ENCODE peak calls at places on chromosomes 6 and 20, in seven cellular contexts. I, J, Y, K, P, R and A are unnamed samples.

GRCh38 chr6:77341058-77341986 is 122.0 kb downstream of the HTR1B start:
- DNase-seq in I (no peak), J (no peak), Y (no peak), K (no peak), P (peak), R (no peak), A (no peak)

GRCh38 chr6:42978487-42978792 is 541 bp downstream of the PEX6 start:
- DNase-seq in I (no peak), J (no peak), Y (peak), K (no peak), P (no peak), R (no peak), A (no peak)

GRCh38 chr20:43537921-43538854 is 20.6 kb upstream of the SGK2 start:
- DNase-seq in I (peak), J (peak), Y (peak), K (peak), P (peak), R (peak), A (peak)

GRCh38 chr6:128209771-128210170 is 308.9 kb upstream of the THEMIS start:
- DNase-seq in I (peak), J (peak), Y (no peak), K (no peak), P (peak), R (no peak), A (no peak)

GRCh38 chr20:44288252-44288651 is 22.8 kb downstream of the FITM2 start:
- DNase-seq in I (peak), J (no peak), Y (no peak), K (no peak), P (no peak), R (no peak), A (no peak)

GRCh38 chr6:30067460-30068139 is 602 bp downstream of the PPP1R11 start:
- DNase-seq in I (no peak), J (no peak), Y (no peak), K (no peak), P (peak), R (no peak), A (no peak)

GRCh38 chr20:17504898-17505663 is 26.1 kb downstream of the BFSP1 start:
- DNase-seq in I (peak), J (peak), Y (peak), K (peak), P (peak), R (peak), A (peak)

GRCh38 chr20:15938847-15939246 is 634.4 kb downstream of the KIF16B start:
- DNase-seq in I (no peak), J (no peak), Y (no peak), K (no peak), P (no peak), R (no peak), A (no peak)

GRCh38 chr6:110814488-110815259 is 595 bp downstream of the CDK19 start:
- DNase-seq in I (no peak), J (peak), Y (peak), K (no peak), P (peak), R (peak), A (no peak)

GRCh38 chr20:52624270-52624669 is 347.9 kb upstream of the TSHZ2 start:
- DNase-seq in I (no peak), J (no peak), Y (no peak), K (no peak), P (no peak), R (no peak), A (no peak)

GRCh38 chr20:37596890-37597539 is 69.3 kb upstream of the BLCAP start:
- DNase-seq in I (no peak), J (no peak), Y (no peak), K (no peak), P (no peak), R (no peak), A (no peak)

GRCh38 chr6:129115491-129115890 is 232.6 kb downstream of the LAMA2 start:
- DNase-seq in I (no peak), J (no peak), Y (no peak), K (no peak), P (no peak), R (no peak), A (no peak)

GRCh38 chr6:121748850-121749249 is 313.4 kb downstream of the GJA1 start:
- DNase-seq in I (no peak), J (no peak), Y (no peak), K (no peak), P (no peak), R (no peak), A (no peak)

GRCh38 chr6:27617700-27618689 is 145.1 kb upstream of the ZNF184 start:
- DNase-seq in I (no peak), J (peak), Y (no peak), K (no peak), P (peak), R (no peak), A (no peak)

GRCh38 chr6:118663993-118664985 is 12.9 kb upstream of the CEP85L start:
- DNase-seq in I (no peak), J (no peak), Y (no peak), K (no peak), P (no peak), R (no peak), A (no peak)

GRCh38 chr6:169689247-169689646 is 12.6 kb downstream of the WDR27 start:
- DNase-seq in I (no peak), J (peak), Y (no peak), K (peak), P (no peak), R (no peak), A (no peak)

GRCh38 chr20:5863040-5863811 is 87.1 kb downstream of the TRMT6 start:
- DNase-seq in I (no peak), J (peak), Y (no peak), K (no peak), P (no peak), R (no peak), A (no peak)

GRCh38 chr6:1387632-1388031 is 1.7 kb upstream of the FOXF2 start:
- DNase-seq in I (no peak), J (no peak), Y (no peak), K (no peak), P (no peak), R (no peak), A (no peak)

GRCh38 chr20:4869290-4870193 is 131.8 kb downstream of the SLC23A2 start:
- DNase-seq in I (no peak), J (peak), Y (no peak), K (no peak), P (no peak), R (no peak), A (no peak)

GRCh38 chr6:33800248-33800647 is 3.6 kb downstream of the MLN start:
- DNase-seq in I (no peak), J (no peak), Y (no peak), K (no peak), P (no peak), R (no peak), A (no peak)
- TF ChIP-seq CTCF in I (no peak), J (no peak), Y (no peak), K (no peak), P (no peak), R (no peak), A (no peak)

GRCh38 chr6:158354509-158354877 is 42.2 kb downstream of the TULP4 start:
- DNase-seq in I (no peak), J (no peak), Y (no peak), K (no peak), P (no peak), R (no peak), A (no peak)

GRCh38 chr6:158357570-158358216 is 45.4 kb downstream of the TULP4 start:
- DNase-seq in I (no peak), J (no peak), Y (no peak), K (no peak), P (no peak), R (no peak), A (no peak)

GRCh38 chr6:158358450-158359077 is 46.3 kb downstream of the TULP4 start:
- DNase-seq in I (no peak), J (no peak), Y (no peak), K (no peak), P (no peak), R (no peak), A (no peak)

GRCh38 chr6:158353851-158354508 is 41.7 kb downstream of the TULP4 start:
- DNase-seq in I (no peak), J (peak), Y (no peak), K (no peak), P (no peak), R (no peak), A (no peak)

GRCh38 chr6:158356586-158357546 is 44.6 kb downstream of the TULP4 start:
- DNase-seq in I (no peak), J (no peak), Y (no peak), K (no peak), P (no peak), R (no peak), A (no peak)
- TF ChIP-seq CTCF in I (no peak), J (no peak), Y (no peak), K (no peak), P (no peak), R (no peak), A (no peak)

DNA sequence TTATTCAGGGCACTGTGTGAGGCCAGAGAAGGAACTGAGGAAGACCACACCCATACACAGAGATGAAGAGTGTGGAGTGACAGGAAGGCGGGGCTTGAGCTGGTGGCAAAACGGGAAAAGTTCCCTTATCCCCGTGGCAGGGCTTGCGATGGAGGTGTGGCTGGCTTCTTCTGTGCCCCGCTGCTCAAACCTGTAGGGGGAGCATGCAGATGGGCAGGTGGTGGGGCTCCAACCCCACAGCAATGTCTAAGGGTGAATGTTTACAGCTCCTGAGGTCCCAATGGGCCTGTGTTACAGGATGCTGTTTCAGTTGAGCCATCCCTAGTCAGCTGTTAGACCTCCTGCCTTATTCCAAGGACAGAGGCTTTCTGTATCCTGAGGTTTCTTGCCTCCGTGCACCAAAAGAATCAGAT is 105.9 kb downstream of the LY86 start:
- DNase-seq in I (no peak), J (no peak), Y (no peak), K (no peak), P (no peak), R (no peak), A (no peak)
- TF ChIP-seq CTCF in I (no peak), J (no peak), Y (no peak), K (no peak), P (no peak), R (no peak), A (no peak)

GRCh38 chr6:96721227-96721626 is 116.0 kb downstream of the GPR63 start:
- DNase-seq in I (no peak), J (no peak), Y (no peak), K (no peak), P (no peak), R (no peak), A (no peak)

DNA sequence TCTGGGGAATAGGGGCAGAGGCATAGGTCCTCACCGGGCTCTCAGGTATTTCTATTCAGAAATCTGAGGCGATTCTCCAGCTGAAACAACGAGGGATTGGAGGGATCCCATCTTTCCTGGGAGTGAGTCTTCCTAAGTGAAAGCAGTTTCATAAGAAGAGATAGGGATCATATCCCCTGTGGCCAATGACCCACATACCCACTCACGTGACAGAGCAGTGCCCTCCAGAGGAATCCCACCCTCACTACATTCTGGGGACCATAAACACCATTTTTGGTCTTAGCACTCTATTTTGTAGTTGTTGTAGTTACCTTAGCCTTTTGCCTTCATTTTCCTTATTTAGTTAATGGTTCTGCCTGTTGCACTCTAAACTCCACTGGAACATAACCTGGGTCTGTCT is 121.1 kb downstream of the GPR63 start:
- DNase-seq in I (no peak), J (no peak), Y (no peak), K (no peak), P (no peak), R (no peak), A (no peak)
- TF ChIP-seq CTCF in I (no peak), J (no peak), Y (no peak), K (no peak), P (no peak), R (no peak), A (no peak)

GRCh38 chr6:79672631-79673065 is 41.5 kb downstream of the SH3BGRL2 start:
- DNase-seq in I (peak), J (peak), Y (no peak), K (no peak), P (no peak), R (no peak), A (no peak)
- TF ChIP-seq CTCF in I (peak), J (peak), Y (peak), K (peak), P (peak), R (no peak), A (no peak)

GRCh38 chr6:125787791-125788190 is 3.0 kb upstream of the NCOA7 start:
- DNase-seq in I (no peak), J (peak), Y (no peak), K (no peak), P (no peak), R (no peak), A (no peak)
- TF ChIP-seq CTCF in I (no peak), J (peak), Y (peak), K (peak), P (peak), R (no peak), A (no peak)

GRCh38 chr6:131282417-131282816 is 147.2 kb downstream of the AKAP7 start:
- DNase-seq in I (no peak), J (no peak), Y (no peak), K (no peak), P (no peak), R (no peak), A (no peak)
- TF ChIP-seq CTCF in I (no peak), J (no peak), Y (no peak), K (no peak), P (no peak), R (no peak), A (no peak)

GRCh38 chr20:59939052-59939878 is 840 bp downstream of the PPP1R3D start:
- DNase-seq in I (no peak), J (no peak), Y (no peak), K (no peak), P (no peak), R (no peak), A (no peak)

GRCh38 chr20:59940956-59941294 is 736 bp downstream of the FAM217B start:
- DNase-seq in I (no peak), J (no peak), Y (no peak), K (no peak), P (no peak), R (no peak), A (no peak)

GRCh38 chr20:59938696-59939051 is 1.4 kb downstream of the PPP1R3D start:
- DNase-seq in I (no peak), J (no peak), Y (no peak), K (no peak), P (no peak), R (no peak), A (no peak)

GRCh38 chr20:59939879-59940128 is 301 bp downstream of the PPP1R3D start:
- DNase-seq in I (no peak), J (no peak), Y (no peak), K (no peak), P (no peak), R (peak), A (no peak)

DNA sequence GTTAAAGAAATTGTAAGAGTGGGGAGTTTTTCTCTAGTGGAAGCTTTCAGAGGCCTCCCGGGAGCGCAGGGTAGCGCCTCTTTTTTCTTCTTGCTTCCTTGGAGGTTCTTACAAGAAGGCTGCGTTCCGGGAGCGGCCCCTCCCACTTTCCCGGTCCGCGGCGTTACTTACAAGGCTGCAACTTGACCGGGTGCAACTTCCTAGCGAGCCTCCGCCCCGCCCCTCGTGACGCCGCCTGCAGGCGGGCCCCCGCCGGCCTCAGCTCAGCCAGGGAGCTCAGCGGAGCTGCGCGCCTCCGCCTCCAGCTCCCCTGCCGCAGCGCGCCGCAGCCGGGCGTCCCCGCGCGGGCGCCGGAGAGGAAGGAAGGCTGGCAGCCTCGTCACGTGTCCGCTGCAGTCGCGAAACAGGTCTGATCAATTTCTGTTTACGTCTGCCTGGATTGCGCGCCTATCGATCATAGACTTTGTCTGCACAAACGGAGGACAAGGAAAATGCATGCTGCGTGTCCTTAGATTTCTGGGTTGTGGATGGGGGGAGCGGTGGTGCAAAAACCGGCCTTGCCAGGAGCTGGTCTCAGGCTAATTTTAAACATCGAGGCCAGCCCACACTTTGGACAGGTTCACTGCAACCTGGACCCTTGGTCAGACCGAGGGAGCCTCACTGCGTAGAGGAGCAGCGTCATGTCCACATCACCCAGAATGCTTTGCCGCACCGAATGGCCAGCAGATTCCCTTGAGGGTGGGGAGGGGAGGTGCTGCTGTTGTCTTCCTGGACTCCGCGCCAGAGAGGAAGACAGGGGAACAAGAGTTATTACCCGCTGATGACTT is at the start of the genes FAM217B and PPP1R3D:
- DNase-seq in I (peak), J (peak), Y (peak), K (peak), P (peak), R (peak), A (peak)
- TF ChIP-seq CTCF in I (peak), J (peak), Y (peak), K (no peak), P (peak), R (no peak), A (no peak)

GRCh38 chr6:46421239-46421638 is 70.0 kb downstream of the RCAN2 start:
- DNase-seq in I (no peak), J (peak), Y (no peak), K (no peak), P (no peak), R (no peak), A (no peak)
- TF ChIP-seq CTCF in I (no peak), J (no peak), Y (no peak), K (no peak), P (no peak), R (no peak), A (no peak)

GRCh38 chr20:19923762-19924161 is 93.4 kb upstream of the NAA20 start:
- DNase-seq in I (no peak), J (no peak), Y (no peak), K (no peak), P (no peak), R (no peak), A (no peak)

GRCh38 chr20:19918965-19919329 is 98.2 kb upstream of the NAA20 start:
- DNase-seq in I (peak), J (no peak), Y (no peak), K (no peak), P (no peak), R (no peak), A (no peak)

GRCh38 chr20:19920388-19921138 is 96.6 kb upstream of the NAA20 start:
- DNase-seq in I (peak), J (no peak), Y (no peak), K (no peak), P (no peak), R (no peak), A (no peak)

GRCh38 chr20:19922716-19923115 is 94.4 kb upstream of the NAA20 start:
- DNase-seq in I (no peak), J (no peak), Y (no peak), K (no peak), P (no peak), R (no peak), A (no peak)

GRCh38 chr20:19921349-19921793 is 95.8 kb upstream of the NAA20 start:
- DNase-seq in I (no peak), J (no peak), Y (no peak), K (no peak), P (no peak), R (no peak), A (no peak)
- TF ChIP-seq CTCF in I (peak), J (no peak), Y (no peak), K (no peak), P (no peak), R (no peak), A (no peak)